ENCODE peak calls at places on chromosomes 5 and 9, in seven cellular contexts. D is GM06990, G is mesothelial cell of epicardium, A is GM13976, H is pancreas, W is nephron progenitor cell, L is endothelial cell. J is an unnamed sample.

GRCh38 chr5:59450245-59450644 is 443.3 kb downstream of the PDE4D start:
- DNase-seq in D (no peak), G (no peak), A (no peak), H (no peak), W (no peak), L (no peak), J (no peak)

GRCh38 chr9:7871977-7872730 is 72.6 kb upstream of the DMAC1 start:
- DNase-seq in D (no peak), G (no peak), A (no peak), H (no peak), W (no peak), L (no peak), J (no peak)

GRCh38 chr5:35214051-35214450 is 16.2 kb downstream of the PRLR start:
- DNase-seq in D (no peak), G (no peak), A (no peak), H (peak; percentile 31), W (no peak), L (no peak), J (no peak)

GRCh38 chr5:86716121-86716520 is 98.4 kb downstream of the COX7C start:
- DNase-seq in D (no peak), G (no peak), A (no peak), H (no peak), W (no peak), L (no peak), J (no peak)

GRCh38 chr5:145775893-145776444 is 59.2 kb downstream of the PRELID2 start:
- DNase-seq in D (no peak), G (no peak), A (no peak), H (no peak), W (no peak), L (no peak), J (no peak)

GRCh38 chr9:34744295-34745221 is 34.6 kb upstream of the CCL21 start:
- DNase-seq in D (no peak), G (no peak), A (no peak), H (peak; percentile 22), W (no peak), L (no peak), J (no peak)

GRCh38 chr5:142587354-142587965 is 98.4 kb downstream of the FGF1 start:
- DNase-seq in D (no peak), G (no peak), A (peak; percentile 21), H (no peak), W (peak; percentile 26), L (peak; percentile 63), J (peak; percentile 32)

GRCh38 chr9:10613413-10613812 is 611 bp upstream of the PTPRD start:
- DNase-seq in D (no peak), G (no peak), A (no peak), H (no peak), W (no peak), L (no peak), J (no peak)

GRCh38 chr5:176816791-176817272 is 6.5 kb downstream of the UNC5A start:
- DNase-seq in D (no peak), G (no peak), A (no peak), H (no peak), W (no peak), L (no peak), J (no peak)

GRCh38 chr5:106959447-106959846 is 711.3 kb downstream of the EFNA5 start:
- DNase-seq in D (no peak), G (no peak), A (no peak), H (no peak), W (no peak), L (no peak), J (no peak)

GRCh38 chr9:134662143-134662876 is 20.7 kb downstream of the COL5A1 start:
- DNase-seq in D (no peak), G (no peak), A (no peak), H (no peak), W (no peak), L (no peak), J (no peak)